ENCODE peak calls at places on chromosome 1, in four cellular contexts. One of them, this sample, is unnamed.

GRCh38 chr1:76827066-76827465 is 40.2 kb upstream of the ST6GALNAC5 start:
- DNase-seq in type B pancreatic cell: no peak
- DNase-seq in B cell: no peak
- DNase-seq in AG10803: no peak
- DNase-seq in this sample: no peak

GRCh38 chr1:151565500-151566189 is 25.5 kb downstream of the TUFT1 start:
- DNase-seq in AG10803: no peak
- DNase-seq in type B pancreatic cell: no peak
- DNase-seq in B cell: no peak
- DNase-seq in this sample: no peak

GRCh38 chr1:208759250-208759649 is 515.1 kb upstream of the PLXNA2 start:
- DNase-seq in AG10803: no peak
- DNase-seq in type B pancreatic cell: no peak
- DNase-seq in B cell: no peak
- DNase-seq in this sample: no peak

GRCh38 chr1:181089777-181090505 is 1.4 kb downstream of the IER5 start:
- DNase-seq in B cell: peak; percentile 88
- DNase-seq in type B pancreatic cell: no peak
- DNase-seq in AG10803: peak; percentile 67
- DNase-seq in this sample: peak; percentile 86

GRCh38 chr1:118335372-118335771 is 150.3 kb upstream of the SPAG17 start:
- DNase-seq in B cell: no peak
- DNase-seq in AG10803: peak; percentile 83
- DNase-seq in type B pancreatic cell: no peak
- DNase-seq in this sample: no peak

GRCh38 chr1:210264521-210265380 is 32.2 kb downstream of the SERTAD4 start:
- DNase-seq in B cell: no peak
- DNase-seq in AG10803: peak; percentile 35
- DNase-seq in type B pancreatic cell: no peak
- DNase-seq in this sample: no peak

GRCh38 chr1:11321656-11322491 is 48.9 kb downstream of the UBIAD1 start:
- DNase-seq in B cell: no peak
- DNase-seq in AG10803: no peak
- DNase-seq in type B pancreatic cell: no peak
- DNase-seq in this sample: no peak

GRCh38 chr1:10510520-10511493 is 36.1 kb downstream of the PEX14 start:
- DNase-seq in type B pancreatic cell: no peak
- DNase-seq in AG10803: peak; percentile 94
- DNase-seq in B cell: no peak
- DNase-seq in this sample: peak; percentile 80

GRCh38 chr1:67463298-67463960 is 33.2 kb upstream of the SERBP1 start:
- DNase-seq in B cell: no peak
- DNase-seq in type B pancreatic cell: no peak
- DNase-seq in AG10803: no peak
- DNase-seq in this sample: no peak

This sample was measured in Peyer's patch.